ENCODE peak calls at places on chromosomes 11 and 22, in eight cellular contexts. O is kidney epithelial cell, U is K562, I is GM12865, D is HFF-Myc, N is astrocyte of the spinal cord, M is fibroblast of mammary gland, Z is dorsolateral prefrontal cortex. R is an unnamed sample.

GRCh38 chr11:59668188-59668949 is 468 bp downstream of the PATL1 start:
- DNase-seq in O (no peak), U (peak), I (peak), D (no peak), N (peak), M (peak), Z (no peak), R (peak)

GRCh38 chr11:1603629-1604028 is 4.6 kb downstream of the KRTAP5-3 start:
- DNase-seq in O (no peak), U (no peak), I (no peak), D (no peak), N (no peak), M (no peak), Z (no peak), R (no peak)

GRCh38 chr11:13884159-13884799 is 78.2 kb upstream of the SPON1 start:
- DNase-seq in O (peak), U (no peak), I (no peak), D (no peak), N (peak), M (no peak), Z (no peak), R (no peak)

GRCh38 chr11:59706518-59707285 is 6.9 kb downstream of the OR10V1 start:
- DNase-seq in O (peak), U (peak), I (no peak), D (peak), N (peak), M (peak), Z (no peak), R (no peak)

GRCh38 chr22:46367707-46368191 is 32.2 kb downstream of the TRMU start:
- DNase-seq in O (no peak), U (peak), I (peak), D (no peak), N (peak), M (peak), Z (peak), R (peak)

GRCh38 chr11:9090488-9091043 is 833 bp downstream of the SCUBE2 start:
- DNase-seq in O (no peak), U (no peak), I (no peak), D (no peak), N (no peak), M (no peak), Z (no peak), R (no peak)

GRCh38 chr22:16961477-16962186 is 46.4 kb downstream of the GAB4 start:
- DNase-seq in O (no peak), U (no peak), I (no peak), D (no peak), N (no peak), M (no peak), Z (no peak), R (no peak)

GRCh38 chr11:50098186-50098725 is 65.6 kb downstream of the OR4C45 start:
- DNase-seq in O (no peak), U (no peak), I (no peak), D (no peak), N (no peak), M (peak), Z (no peak), R (no peak)

GRCh38 chr11:9210922-9211320 is 54.2 kb downstream of the DENND5A start:
- DNase-seq in O (no peak), U (no peak), I (peak), D (no peak), N (peak), M (peak), Z (no peak), R (no peak)

GRCh38 chr11:2562181-2562581 is 117.4 kb downstream of the KCNQ1 start:
- DNase-seq in O (no peak), U (no peak), I (no peak), D (no peak), N (no peak), M (no peak), Z (peak), R (peak)

GRCh38 chr22:26322179-26322905 is 106.7 kb upstream of the ASPHD2 start:
- DNase-seq in O (peak), U (no peak), I (no peak), D (peak), N (peak), M (peak), Z (no peak), R (no peak)

GRCh38 chr22:49390954-49391353 is 436.7 kb downstream of the BRD1 start:
- DNase-seq in O (no peak), U (no peak), I (no peak), D (no peak), N (no peak), M (no peak), Z (no peak), R (no peak)

GRCh38 chr22:30876925-30877553 is 91.5 kb downstream of the MORC2 start:
- DNase-seq in O (no peak), U (no peak), I (no peak), D (no peak), N (peak), M (peak), Z (peak), R (no peak)

GRCh38 chr22:37098976-37099577 is 10.4 kb downstream of the TMPRSS6 start:
- DNase-seq in O (no peak), U (no peak), I (no peak), D (no peak), N (no peak), M (no peak), Z (no peak), R (no peak)

GRCh38 chr22:41916745-41917358 is 2.0 kb upstream of the SHISA8 start:
- DNase-seq in O (no peak), U (no peak), I (no peak), D (no peak), N (no peak), M (no peak), Z (no peak), R (no peak)

GRCh38 chr22:46895753-46896152 is 133.3 kb downstream of the TBC1D22A start:
- DNase-seq in O (no peak), U (peak), I (no peak), D (no peak), N (peak), M (no peak), Z (no peak), R (peak)

GRCh38 chr11:65692367-65692766 is 19.7 kb upstream of the KAT5 start:
- DNase-seq in O (no peak), U (peak), I (no peak), D (no peak), N (no peak), M (no peak), Z (no peak), R (no peak)

GRCh38 chr11:17719028-17719939 is at the start of gene MYOD1:
- DNase-seq in O (no peak), U (no peak), I (no peak), D (no peak), N (peak), M (peak), Z (no peak), R (no peak)

GRCh38 chr11:73176145-73176891 is 34.2 kb upstream of the FCHSD2 start:
- DNase-seq in O (no peak), U (no peak), I (peak), D (no peak), N (no peak), M (no peak), Z (no peak), R (no peak)

GRCh38 chr11:94185387-94186084 is 56.9 kb downstream of the PANX1 start:
- DNase-seq in O (no peak), U (no peak), I (no peak), D (no peak), N (peak), M (peak), Z (no peak), R (no peak)

GRCh38 chr11:35013514-35014191 is 97.2 kb downstream of the PDHX start:
- DNase-seq in O (no peak), U (no peak), I (peak), D (no peak), N (peak), M (no peak), Z (no peak), R (no peak)

GRCh38 chr11:35014352-35014751 is 97.9 kb downstream of the PDHX start:
- DNase-seq in O (no peak), U (no peak), I (no peak), D (peak), N (peak), M (peak), Z (no peak), R (no peak)

GRCh38 chr11:35017528-35018342 is 101.3 kb downstream of the PDHX start:
- DNase-seq in O (no peak), U (no peak), I (no peak), D (no peak), N (peak), M (no peak), Z (no peak), R (no peak)

GRCh38 chr11:35015621-35016387 is 99.4 kb downstream of the PDHX start:
- DNase-seq in O (no peak), U (no peak), I (no peak), D (no peak), N (no peak), M (no peak), Z (no peak), R (no peak)

GRCh38 chr11:35016939-35017338 is 100.5 kb downstream of the PDHX start:
- DNase-seq in O (no peak), U (no peak), I (no peak), D (no peak), N (no peak), M (no peak), Z (no peak), R (no peak)
- H3K4me3 ChIP-seq in O (no peak), U (no peak), I (no peak), D (no peak), N (no peak), M (no peak), Z (no peak), R (no peak)

GRCh38 chr11:108788565-108789199 is 123.8 kb downstream of the DDX10 start:
- DNase-seq in O (no peak), U (peak), I (peak), D (peak), N (peak), M (peak), Z (no peak), R (no peak)
- TF ChIP-seq CTCF in O (peak), U (peak), I (peak), D (peak), N (peak), M (peak), Z (no peak), R (peak)

GRCh38 chr11:122559734-122560382 is 95.7 kb upstream of the UBASH3B start:
- DNase-seq in O (no peak), U (peak), I (peak), D (no peak), N (no peak), M (peak), Z (no peak), R (no peak)
- H3K4me3 ChIP-seq in O (no peak), U (peak), I (no peak), D (no peak), N (no peak), M (no peak), Z (no peak), R (no peak)

GRCh38 chr11:131867457-131868257 is 497.2 kb downstream of the NTM start:
- DNase-seq in O (peak), U (peak), I (peak), D (peak), N (peak), M (peak), Z (peak), R (no peak)

GRCh38 chr11:131864205-131864604 is 493.8 kb downstream of the NTM start:
- DNase-seq in O (no peak), U (no peak), I (no peak), D (no peak), N (no peak), M (no peak), Z (no peak), R (no peak)

GRCh38 chr11:131865860-131866259 is 495.4 kb downstream of the NTM start:
- DNase-seq in O (no peak), U (no peak), I (no peak), D (no peak), N (no peak), M (no peak), Z (no peak), R (no peak)

GRCh38 chr11:131868769-131869482 is 498.5 kb downstream of the NTM start:
- DNase-seq in O (no peak), U (no peak), I (no peak), D (no peak), N (peak), M (no peak), Z (no peak), R (no peak)

GRCh38 chr11:131866535-131867400 is 496.4 kb downstream of the NTM start:
- DNase-seq in O (no peak), U (no peak), I (no peak), D (no peak), N (no peak), M (no peak), Z (no peak), R (no peak)
- TF ChIP-seq CTCF in O (no peak), U (no peak), I (no peak), D (peak), N (no peak), M (peak), Z (peak), R (no peak)